ENCODE peak calls at places on chromosomes 4 and X, in four cellular contexts. T, J, A and N are unnamed samples.

GRCh38 chr4:39998659-39999345 is 21.1 kb upstream of the PDS5A start:
- DNase-seq in J (no peak), T (peak), A (no peak), N (no peak)

GRCh38 chr4:7557447-7557846 is 122.7 kb upstream of the PSAPL1 start:
- DNase-seq in T (peak), A (peak), J (no peak), N (no peak)

GRCh38 chr4:80362578-80363181 is 27.1 kb downstream of the CFAP299 start:
- DNase-seq in T (peak), A (peak), J (no peak), N (peak)

GRCh38 chr4:106816501-106816900 is 219.6 kb downstream of the DKK2 start:
- DNase-seq in A (no peak), J (no peak), T (no peak), N (no peak)

GRCh38 chr4:1039493-1040343 is 28.3 kb downstream of the FGFRL1 start:
- DNase-seq in J (peak), A (no peak), T (no peak), N (no peak)

GRCh38 chr4:40214661-40215418 is 18.0 kb downstream of the RHOH start:
- DNase-seq in T (no peak), A (no peak), J (no peak), N (no peak)

GRCh38 chrX:14673236-14673635 is 143.9 kb downstream of the GLRA2 start:
- DNase-seq in T (no peak), A (no peak), J (no peak), N (no peak)

GRCh38 chr4:42501624-42502401 is 104.5 kb downstream of the SHISA3 start:
- DNase-seq in T (no peak), J (no peak), A (no peak), N (no peak)

GRCh38 chr4:183261953-183262775 is 57.9 kb downstream of the CLDN22 start:
- DNase-seq in T (peak), J (peak), A (peak), N (peak)

GRCh38 chr4:41006141-41006540 is 208.2 kb downstream of the APBB2 start:
- DNase-seq in A (no peak), T (no peak), J (no peak), N (no peak)

GRCh38 chr4:23991444-23991843 is 101.6 kb upstream of the PPARGC1A start:
- DNase-seq in A (no peak), T (no peak), J (no peak), N (no peak)

GRCh38 chrX:44935640-44936039 is 62.7 kb downstream of the KDM6A start:
- DNase-seq in J (no peak), A (no peak), T (no peak), N (no peak)

GRCh38 chrX:153608821-153609220 is 9.9 kb upstream of the CCNQ start:
- DNase-seq in J (no peak), T (no peak), A (no peak), N (no peak)

GRCh38 chr4:101651778-101652177 is 138.8 kb upstream of the BANK1 start:
- DNase-seq in T (no peak), A (no peak), J (no peak), N (no peak)

GRCh38 chr4:164512124-164512523 is 241.8 kb upstream of the SMIM31 start:
- DNase-seq in J (no peak), T (no peak), A (no peak), N (no peak)

GRCh38 chrX:129495941-129496340 is 27.3 kb downstream of the SMARCA1 start:
- DNase-seq in A (no peak), T (no peak), J (no peak), N (no peak)

GRCh38 chr4:119739796-119740195 is 111.2 kb upstream of the PDE5A start:
- DNase-seq in J (no peak), A (no peak), T (no peak), N (no peak)

GRCh38 chrX:47366051-47366722 is 4.2 kb upstream of the ZNF157 start:
- DNase-seq in J (peak), T (peak), A (no peak), N (peak)

GRCh38 chrX:39755152-39756032 is 342.4 kb downstream of the BCOR start:
- DNase-seq in A (peak), J (peak), T (peak), N (no peak)
- TF ChIP-seq PHF8 in A (no peak), J (no peak), T (no peak), N (no peak)

DNA sequence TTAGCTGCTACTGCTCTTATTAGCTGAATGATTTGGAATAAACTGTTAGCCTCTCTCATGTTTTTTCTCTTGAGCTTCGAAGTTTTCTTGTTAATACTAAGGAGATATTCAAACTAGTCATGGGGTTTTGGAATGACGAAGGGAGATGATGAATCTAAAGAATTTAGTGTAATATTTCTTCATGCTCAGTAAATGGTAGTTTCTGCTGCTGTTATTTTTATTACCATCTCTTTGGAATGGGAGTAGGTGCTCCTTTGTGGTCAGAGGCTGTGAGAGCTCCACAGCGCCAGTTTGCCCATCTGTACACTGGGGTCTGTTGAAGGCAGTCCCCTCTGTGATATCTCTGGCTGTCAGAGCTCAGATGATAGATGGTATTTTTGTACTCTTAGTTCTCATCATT is 33.7 kb downstream of the HTT start:
- DNase-seq in A (no peak), T (no peak), J (no peak), N (no peak)
- TF ChIP-seq RNF2 in A (no peak), T (no peak), J (no peak), N (no peak)

GRCh38 chrX:73855546-73855945 is 292.5 kb downstream of the CHIC1 start:
- DNase-seq in J (peak), T (peak), A (peak), N (no peak)
- TF ChIP-seq PHF8 in J (no peak), T (no peak), A (no peak), N (no peak)

GRCh38 chr4:76518241-76518640 is 83.2 kb downstream of the SHROOM3 start:
- DNase-seq in T (no peak), A (no peak), J (no peak), N (no peak)
- TF ChIP-seq RNF2 in T (no peak), A (no peak), J (no peak), N (no peak)